ENCODE peak calls at places on chromosomes 4 and X, in nine cellular contexts. C is pancreas, W is GM20000, H is esophagus squamous epithelium, M is body of pancreas, G is HFFc6, Q is ovary, V is uterus, P is MM.1S. U is an unnamed sample.

GRCh38 chrX:41472231-41472815 is 25.2 kb downstream of the NYX start:
- DNase-seq in M (no peak), P (no peak), W (no peak), C (peak; percentile 39), V (no peak), H (no peak), G (no peak), Q (no peak), U (no peak)

GRCh38 chrX:71178908-71179307 is 34.3 kb downstream of the NLGN3 start:
- DNase-seq in G (peak; percentile 12), P (peak; percentile 63), Q (peak; percentile 47), W (peak; percentile 52), M (peak; percentile 75), V (peak; percentile 64), H (no peak), C (no peak), U (peak; percentile 25)

GRCh38 chrX:78075787-78076389 is 28.2 kb upstream of the PGK1 start:
- DNase-seq in M (no peak), W (no peak), Q (no peak), P (no peak), C (no peak), H (no peak), G (no peak), V (no peak), U (no peak)

GRCh38 chr4:106978046-106978774 is 57.9 kb downstream of the DKK2 start:
- DNase-seq in C (no peak), Q (no peak), H (no peak), W (no peak), P (peak; percentile 24), V (no peak), M (no peak), G (no peak), U (no peak)

GRCh38 chr4:25050370-25051098 is 19.8 kb upstream of the LGI2 start:
- DNase-seq in W (no peak), C (no peak), V (no peak), G (no peak), P (no peak), Q (no peak), H (no peak), M (no peak), U (no peak)

GRCh38 chrX:3522016-3522690 is 175.7 kb upstream of the MXRA5 start:
- DNase-seq in W (no peak), P (no peak), H (no peak), V (no peak), C (no peak), M (no peak), Q (no peak), G (peak; percentile 71), U (no peak)

GRCh38 chrX:14902536-14902935 is 29.3 kb downstream of the MOSPD2 start:
- DNase-seq in P (no peak), Q (no peak), C (no peak), V (no peak), H (no peak), M (no peak), W (no peak), G (no peak), U (no peak)

GRCh38 chrX:16188687-16189086 is 21.4 kb downstream of the MAGEB17 start:
- DNase-seq in H (no peak), P (no peak), W (no peak), C (no peak), V (no peak), G (no peak), Q (no peak), M (no peak), U (no peak)

GRCh38 chr4:39464886-39465501 is 6.1 kb downstream of the LIAS start:
- DNase-seq in C (no peak), W (no peak), P (no peak), V (no peak), M (no peak), H (no peak), Q (no peak), G (peak; percentile 79), U (no peak)

GRCh38 chr4:66539745-66540144 is 869.5 kb upstream of the EPHA5 start:
- DNase-seq in M (no peak), V (no peak), W (no peak), Q (no peak), P (no peak), H (no peak), G (no peak), C (no peak), U (no peak)

GRCh38 chr4:56648245-56649151 is 32.6 kb downstream of the HOPX start:
- DNase-seq in V (no peak), M (no peak), W (no peak), H (no peak), Q (no peak), P (no peak), G (no peak), C (no peak), U (no peak)

GRCh38 chr4:141020801-141021261 is 112.4 kb downstream of the RNF150 start:
- DNase-seq in Q (no peak), V (no peak), W (no peak), H (no peak), G (peak; percentile 54), M (no peak), C (no peak), P (no peak), U (no peak)

GRCh38 chrX:39757971-39758370 is 339.8 kb downstream of the BCOR start:
- DNase-seq in M (no peak), G (peak; percentile 52), P (no peak), V (no peak), W (no peak), C (no peak), H (no peak), Q (no peak), U (no peak)

GRCh38 chr4:177051473-177052060 is 258.1 kb upstream of the NEIL3 start:
- DNase-seq in W (peak; percentile 28), G (no peak), C (no peak), P (peak; percentile 69), M (peak; percentile 41), Q (no peak), H (no peak), V (no peak), U (no peak)

GRCh38 chrX:105876658-105877057 is 54.3 kb downstream of the NRK start:
- DNase-seq in Q (no peak), G (no peak), V (no peak), C (no peak), P (peak; percentile 49), W (no peak), M (no peak), H (no peak), U (no peak)

GRCh38 chr4:77142642-77143020 is 14.4 kb upstream of the CCNG2 start:
- DNase-seq in M (no peak), P (no peak), G (no peak), H (no peak), W (no peak), V (no peak), C (no peak), Q (no peak), U (no peak)

GRCh38 chr4:77147400-77147782 is 9.6 kb upstream of the CCNG2 start:
- DNase-seq in W (no peak), Q (no peak), M (no peak), V (no peak), G (no peak), H (no peak), P (no peak), C (no peak), U (no peak)

GRCh38 chr4:77145806-77146425 is 11.1 kb upstream of the CCNG2 start:
- DNase-seq in H (no peak), W (no peak), C (no peak), G (peak; percentile 2), P (peak; percentile 47), V (no peak), Q (no peak), M (no peak), U (no peak)

GRCh38 chr4:77146426-77147399 is 10.3 kb upstream of the CCNG2 start:
- DNase-seq in H (no peak), V (no peak), P (peak; percentile 42), G (peak; percentile 54), C (no peak), M (no peak), Q (no peak), W (no peak), U (no peak)

DNA sequence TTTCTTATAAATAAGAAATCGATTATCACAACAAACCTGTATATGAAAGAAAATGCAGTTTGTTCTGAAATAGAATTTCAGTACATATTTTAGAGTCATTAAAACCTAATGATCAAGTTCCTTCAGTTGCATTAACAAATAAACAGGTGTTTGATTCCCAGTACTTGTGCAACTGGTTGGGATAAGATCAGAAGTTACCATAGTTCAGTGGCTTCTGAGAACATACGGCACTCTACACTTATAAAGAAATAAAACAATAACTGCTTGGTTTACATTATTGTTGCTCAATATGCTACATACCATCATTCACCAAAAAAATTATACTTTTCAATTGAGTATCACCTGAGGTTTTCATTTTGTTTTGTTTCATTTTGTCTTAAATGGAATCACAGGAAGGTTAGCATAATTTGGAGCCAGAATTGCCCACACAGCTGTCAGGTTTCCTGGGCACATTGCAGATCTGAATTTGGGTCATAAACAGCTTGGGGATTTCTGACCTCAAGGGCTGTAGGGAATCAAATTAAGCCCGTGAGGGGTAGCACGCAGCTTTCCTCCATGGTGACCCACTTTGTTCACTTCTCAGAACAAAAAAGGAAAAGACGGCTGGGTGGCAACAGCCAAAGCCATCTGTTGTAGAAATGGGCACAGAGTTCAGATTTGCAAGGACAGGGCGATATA is 14.9 kb upstream of the CCNG2 start:
- DNase-seq in H (no peak), Q (no peak), W (no peak), V (no peak), C (no peak), G (no peak), P (peak; percentile 34), M (peak; percentile 54), U (no peak)
- TF ChIP-seq CTCF in H (no peak), Q (no peak), W (no peak), V (no peak), C (no peak), G (no peak), P (no peak), M (no peak), U (no peak)

DNA sequence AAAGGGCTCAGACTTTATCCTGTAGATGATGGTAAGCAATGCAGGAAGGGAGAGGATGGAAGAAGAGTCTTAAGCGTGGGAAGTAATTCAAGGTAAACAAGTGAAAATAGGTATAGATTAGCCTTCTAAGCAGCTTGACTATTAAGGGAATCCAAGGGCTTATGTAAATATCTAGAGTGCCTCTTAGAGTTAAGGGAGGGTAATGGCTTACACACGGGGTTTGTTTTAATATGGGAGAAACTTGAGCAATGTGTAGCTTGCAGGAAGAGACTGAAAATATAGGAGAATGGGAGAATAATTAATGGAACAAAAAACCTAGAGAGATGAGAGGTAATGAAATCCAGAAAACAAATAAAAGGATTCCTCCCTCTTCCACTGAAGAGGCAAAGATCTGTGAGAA is 12.8 kb upstream of the SAP30 start:
- DNase-seq in C (no peak), M (no peak), H (no peak), V (no peak), W (no peak), Q (no peak), P (no peak), G (no peak), U (no peak)
- TF ChIP-seq CTCF in C (no peak), M (no peak), H (no peak), V (no peak), W (no peak), Q (no peak), P (no peak), G (no peak), U (no peak)

GRCh38 chrX:19193584-19193983 is 71.3 kb upstream of the ADGRG2 start:
- DNase-seq in G (no peak), V (no peak), W (no peak), Q (no peak), H (no peak), C (no peak), M (no peak), P (no peak), U (no peak)
- TF ChIP-seq CTCF in G (no peak), V (no peak), W (no peak), Q (no peak), H (no peak), C (no peak), M (no peak), P (no peak), U (no peak)

GRCh38 chrX:13471269-13471668 is 98.1 kb upstream of the EGFL6 start:
- DNase-seq in H (no peak), G (no peak), V (no peak), M (no peak), P (no peak), C (no peak), W (no peak), Q (no peak), U (no peak)
- TF ChIP-seq CTCF in H (no peak), G (no peak), V (no peak), M (no peak), P (no peak), C (no peak), W (no peak), Q (no peak), U (no peak)

U was measured in natural killer cell.